ENCODE peak calls at places on chromosome X, in six cellular contexts. One of them, this sample, is unnamed.

GRCh38 chrX:49250578-49250977 is 13.9 kb downstream of the FOXP3 start:
- DNase-seq in neural progenitor cell: no peak
- DNase-seq in mammary epithelial cell: no peak
- DNase-seq in GM23248: no peak
- DNase-seq in IMR-90: no peak
- DNase-seq in mesenchymal stem cell: no peak
- DNase-seq in this sample: no peak

GRCh38 chrX:106177106-106177981 is 9.2 kb downstream of the PWWP3B start:
- DNase-seq in mammary epithelial cell: no peak
- DNase-seq in neural progenitor cell: peak
- DNase-seq in IMR-90: no peak
- DNase-seq in GM23248: no peak
- DNase-seq in mesenchymal stem cell: peak
- DNase-seq in this sample: peak

GRCh38 chrX:155745792-155746191 is 133.0 kb upstream of the TMLHE start:
- DNase-seq in mammary epithelial cell: peak
- DNase-seq in neural progenitor cell: no peak
- DNase-seq in GM23248: peak
- DNase-seq in IMR-90: peak
- DNase-seq in mesenchymal stem cell: peak
- DNase-seq in this sample: no peak

GRCh38 chrX:18887177-18887820 is 96.6 kb downstream of the PHKA2 start:
- DNase-seq in neural progenitor cell: no peak
- DNase-seq in mesenchymal stem cell: no peak
- DNase-seq in mammary epithelial cell: no peak
- DNase-seq in IMR-90: no peak
- DNase-seq in GM23248: peak
- DNase-seq in this sample: no peak

GRCh38 chrX:109707322-109707721 is 25.7 kb downstream of the ACSL4 start:
- DNase-seq in mammary epithelial cell: no peak
- DNase-seq in IMR-90: no peak
- DNase-seq in mesenchymal stem cell: peak
- DNase-seq in neural progenitor cell: no peak
- DNase-seq in GM23248: no peak
- DNase-seq in this sample: no peak

GRCh38 chrX:2498781-2499302 is 1.9 kb downstream of the DHRSX start:
- DNase-seq in neural progenitor cell: peak
- DNase-seq in mammary epithelial cell: no peak
- DNase-seq in mesenchymal stem cell: peak
- DNase-seq in IMR-90: peak
- DNase-seq in GM23248: peak
- DNase-seq in this sample: peak

GRCh38 chrX:9770319-9770718 is 4.7 kb upstream of the GPR143 start:
- DNase-seq in neural progenitor cell: no peak
- DNase-seq in GM23248: no peak
- DNase-seq in mammary epithelial cell: peak
- DNase-seq in IMR-90: peak
- DNase-seq in mesenchymal stem cell: peak
- DNase-seq in this sample: no peak

GRCh38 chrX:41100200-41100599 is 15.0 kb downstream of the USP9X start:
- DNase-seq in IMR-90: no peak
- DNase-seq in GM23248: no peak
- DNase-seq in neural progenitor cell: no peak
- DNase-seq in mammary epithelial cell: no peak
- DNase-seq in mesenchymal stem cell: no peak
- DNase-seq in this sample: no peak

GRCh38 chrX:47556045-47556623 is 4.9 kb upstream of the ARAF start:
- DNase-seq in mesenchymal stem cell: peak
- DNase-seq in GM23248: peak
- DNase-seq in IMR-90: peak
- DNase-seq in mammary epithelial cell: peak
- DNase-seq in neural progenitor cell: peak
- DNase-seq in this sample: peak
- H3K4me2 ChIP-seq in mesenchymal stem cell: peak
- H3K4me2 ChIP-seq in GM23248: peak
- H3K4me2 ChIP-seq in IMR-90: peak
- H3K4me2 ChIP-seq in mammary epithelial cell: peak
- H3K4me2 ChIP-seq in neural progenitor cell: peak
- H3K4me2 ChIP-seq in this sample: peak

DNA sequence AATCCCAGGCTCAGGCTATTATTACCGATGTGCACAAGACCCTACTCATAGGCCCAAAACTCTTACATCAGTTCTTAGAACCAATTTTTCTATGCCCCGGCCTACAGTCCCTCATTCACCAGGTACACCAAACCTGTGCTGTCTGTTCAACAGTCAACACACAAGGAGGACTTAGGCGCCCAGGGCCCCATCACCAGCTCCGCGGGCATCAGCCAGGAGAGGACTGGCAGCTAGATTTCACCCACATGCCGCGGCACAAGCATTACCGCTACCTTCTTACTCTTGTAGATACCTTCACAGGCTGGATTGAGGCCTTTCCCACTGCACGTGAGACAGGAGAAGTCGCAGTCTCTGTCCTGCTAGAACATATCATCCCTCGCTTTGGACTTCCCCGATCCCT is 962.5 kb downstream of the RPA4 start:
- DNase-seq in neural progenitor cell: no peak
- DNase-seq in GM23248: no peak
- DNase-seq in mesenchymal stem cell: no peak
- DNase-seq in mammary epithelial cell: no peak
- DNase-seq in IMR-90: no peak
- DNase-seq in this sample: no peak
- H3K4me3 ChIP-seq in neural progenitor cell: no peak
- H3K4me3 ChIP-seq in GM23248: no peak
- H3K4me3 ChIP-seq in mesenchymal stem cell: no peak
- H3K4me3 ChIP-seq in mammary epithelial cell: no peak
- H3K4me3 ChIP-seq in IMR-90: no peak
- H3K4me3 ChIP-seq in this sample: no peak

GRCh38 chrX:72604705-72605104 is 32.1 kb upstream of the HDAC8 start:
- DNase-seq in neural progenitor cell: no peak
- DNase-seq in mammary epithelial cell: no peak
- DNase-seq in mesenchymal stem cell: no peak
- DNase-seq in GM23248: no peak
- DNase-seq in IMR-90: no peak
- DNase-seq in this sample: no peak

GRCh38 chrX:72609313-72609712 is 36.7 kb upstream of the HDAC8 start:
- DNase-seq in IMR-90: peak
- DNase-seq in GM23248: peak
- DNase-seq in mammary epithelial cell: peak
- DNase-seq in mesenchymal stem cell: peak
- DNase-seq in neural progenitor cell: no peak
- DNase-seq in this sample: no peak

DNA sequence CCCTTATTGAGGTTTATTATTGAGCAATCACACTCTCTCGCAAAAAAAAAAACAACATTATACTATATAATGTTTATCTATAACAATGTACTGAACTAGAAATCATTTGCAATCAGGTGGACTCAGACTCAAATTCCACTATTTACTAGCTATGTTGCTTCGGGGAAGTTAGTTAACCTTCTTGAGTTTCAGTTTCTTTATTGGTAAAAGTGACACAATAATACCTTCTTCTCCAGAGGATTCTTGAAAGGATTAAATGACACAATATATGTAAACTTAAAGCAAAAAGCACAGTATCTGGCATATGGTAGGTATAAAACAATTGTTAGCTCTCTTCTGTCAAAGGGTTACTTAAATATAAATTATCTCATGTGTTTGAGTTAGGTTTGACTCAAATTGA is 31.5 kb upstream of the HDAC8 start:
- DNase-seq in mammary epithelial cell: no peak
- DNase-seq in neural progenitor cell: no peak
- DNase-seq in IMR-90: no peak
- DNase-seq in mesenchymal stem cell: no peak
- DNase-seq in GM23248: no peak
- DNase-seq in this sample: no peak
- H3K4me2 ChIP-seq in mammary epithelial cell: no peak
- H3K4me2 ChIP-seq in neural progenitor cell: no peak
- H3K4me2 ChIP-seq in IMR-90: no peak
- H3K4me2 ChIP-seq in mesenchymal stem cell: no peak
- H3K4me2 ChIP-seq in GM23248: no peak
- H3K4me2 ChIP-seq in this sample: no peak

DNA sequence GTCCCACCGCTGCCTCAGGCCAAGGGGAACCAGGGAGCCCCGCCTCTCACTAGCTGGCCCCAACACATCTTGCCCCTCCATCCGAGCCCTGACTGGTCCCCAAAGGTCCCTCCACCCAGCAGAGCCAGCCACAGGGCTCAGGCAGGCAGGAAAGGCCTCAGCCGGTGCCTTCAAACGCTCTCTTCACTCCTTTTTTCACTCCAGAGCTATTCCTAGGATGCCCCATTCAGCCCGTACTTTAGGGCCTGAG is 1.5 kb upstream of the ARHGAP4 start:
- DNase-seq in mesenchymal stem cell: no peak
- DNase-seq in mammary epithelial cell: no peak
- DNase-seq in IMR-90: no peak
- DNase-seq in GM23248: no peak
- DNase-seq in neural progenitor cell: no peak
- DNase-seq in this sample: no peak
- H3K4me3 ChIP-seq in mesenchymal stem cell: peak
- H3K4me3 ChIP-seq in mammary epithelial cell: peak
- H3K4me3 ChIP-seq in IMR-90: peak
- H3K4me3 ChIP-seq in GM23248: peak
- H3K4me3 ChIP-seq in neural progenitor cell: peak
- H3K4me3 ChIP-seq in this sample: peak

GRCh38 chrX:25049971-25050370 is 34.2 kb upstream of the ARX start:
- DNase-seq in mesenchymal stem cell: no peak
- DNase-seq in IMR-90: no peak
- DNase-seq in neural progenitor cell: no peak
- DNase-seq in GM23248: no peak
- DNase-seq in mammary epithelial cell: no peak
- DNase-seq in this sample: no peak
- H3K4me2 ChIP-seq in mesenchymal stem cell: no peak
- H3K4me2 ChIP-seq in IMR-90: no peak
- H3K4me2 ChIP-seq in neural progenitor cell: no peak
- H3K4me2 ChIP-seq in GM23248: no peak
- H3K4me2 ChIP-seq in mammary epithelial cell: no peak
- H3K4me2 ChIP-seq in this sample: no peak

DNA sequence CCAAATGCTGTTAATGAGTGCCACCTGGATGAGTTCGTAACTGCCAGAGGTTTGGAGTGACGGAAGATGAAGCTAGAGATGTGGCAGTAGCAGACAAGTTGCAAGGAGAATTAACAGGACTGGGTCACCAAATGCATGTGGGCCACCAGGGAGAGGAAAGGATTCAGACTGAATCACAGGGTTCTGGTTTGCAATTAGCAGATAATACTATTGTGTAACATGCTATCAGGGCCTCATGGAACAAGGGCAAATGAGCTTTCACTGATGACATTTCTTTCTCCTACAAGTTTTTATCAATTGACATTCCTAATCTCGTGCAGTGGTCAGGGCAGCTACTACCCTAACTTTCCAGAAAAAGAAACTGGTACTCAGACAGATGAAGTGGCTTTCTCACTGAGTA is 21.4 kb downstream of the GAB3 start:
- DNase-seq in mesenchymal stem cell: peak
- DNase-seq in GM23248: peak
- DNase-seq in neural progenitor cell: no peak
- DNase-seq in mammary epithelial cell: no peak
- DNase-seq in IMR-90: no peak
- DNase-seq in this sample: no peak
- H3K4me3 ChIP-seq in mesenchymal stem cell: no peak
- H3K4me3 ChIP-seq in GM23248: no peak
- H3K4me3 ChIP-seq in neural progenitor cell: no peak
- H3K4me3 ChIP-seq in mammary epithelial cell: no peak
- H3K4me3 ChIP-seq in IMR-90: no peak
- H3K4me3 ChIP-seq in this sample: no peak

GRCh38 chrX:118205421-118205820 is 88.8 kb upstream of the KLHL13 start:
- DNase-seq in GM23248: no peak
- DNase-seq in IMR-90: no peak
- DNase-seq in mesenchymal stem cell: no peak
- DNase-seq in neural progenitor cell: no peak
- DNase-seq in mammary epithelial cell: no peak
- DNase-seq in this sample: no peak

GRCh38 chrX:118208476-118208875 is 91.9 kb upstream of the KLHL13 start:
- DNase-seq in GM23248: no peak
- DNase-seq in mammary epithelial cell: no peak
- DNase-seq in IMR-90: no peak
- DNase-seq in neural progenitor cell: no peak
- DNase-seq in mesenchymal stem cell: no peak
- DNase-seq in this sample: no peak

GRCh38 chrX:118205996-118206395 is 89.4 kb upstream of the KLHL13 start:
- DNase-seq in mesenchymal stem cell: no peak
- DNase-seq in IMR-90: no peak
- DNase-seq in mammary epithelial cell: no peak
- DNase-seq in GM23248: no peak
- DNase-seq in neural progenitor cell: no peak
- DNase-seq in this sample: no peak

GRCh38 chrX:118211891-118212816 is 95.5 kb upstream of the KLHL13 start:
- DNase-seq in mesenchymal stem cell: no peak
- DNase-seq in mammary epithelial cell: no peak
- DNase-seq in IMR-90: no peak
- DNase-seq in GM23248: no peak
- DNase-seq in neural progenitor cell: no peak
- DNase-seq in this sample: no peak

DNA sequence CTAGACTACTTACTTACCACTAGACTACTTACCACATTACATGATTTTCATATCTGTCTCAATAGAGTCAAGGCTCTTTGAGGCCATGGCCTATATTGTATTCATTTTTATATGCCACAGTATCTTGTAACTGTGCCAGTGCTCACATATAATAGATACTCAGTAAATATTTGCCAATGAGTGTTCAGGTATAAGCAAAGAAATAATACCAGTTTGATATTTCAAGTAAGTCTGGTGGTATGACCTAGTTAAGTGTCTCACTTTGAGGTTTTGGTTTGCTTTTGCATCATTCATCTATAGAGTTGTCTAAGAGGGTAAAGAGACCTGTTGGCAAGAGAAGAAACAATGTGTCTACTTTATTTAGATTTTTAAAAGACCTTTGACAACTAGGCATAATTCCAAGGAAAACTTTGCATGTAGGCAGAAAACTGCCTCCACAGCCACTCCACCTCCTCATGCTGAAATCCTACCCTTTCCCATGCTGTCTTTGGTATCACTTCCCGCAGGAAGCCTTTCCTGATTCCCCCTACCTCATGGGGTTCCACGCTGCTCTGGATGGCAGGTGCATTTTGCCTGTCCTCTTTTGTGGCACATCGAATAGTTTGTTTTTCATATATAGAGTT is 91.3 kb upstream of the KLHL13 start:
- DNase-seq in neural progenitor cell: no peak
- DNase-seq in mesenchymal stem cell: no peak
- DNase-seq in IMR-90: no peak
- DNase-seq in GM23248: no peak
- DNase-seq in mammary epithelial cell: no peak
- DNase-seq in this sample: no peak
- H3K4me2 ChIP-seq in neural progenitor cell: no peak
- H3K4me2 ChIP-seq in mesenchymal stem cell: no peak
- H3K4me2 ChIP-seq in IMR-90: no peak
- H3K4me2 ChIP-seq in GM23248: no peak
- H3K4me2 ChIP-seq in mammary epithelial cell: no peak
- H3K4me2 ChIP-seq in this sample: no peak

GRCh38 chrX:6228720-6229119 is at the start of gene NLGN4X:
- DNase-seq in IMR-90: no peak
- DNase-seq in neural progenitor cell: peak
- DNase-seq in mammary epithelial cell: no peak
- DNase-seq in mesenchymal stem cell: no peak
- DNase-seq in GM23248: no peak
- DNase-seq in this sample: peak
- H3K4me3 ChIP-seq in IMR-90: no peak
- H3K4me3 ChIP-seq in neural progenitor cell: peak
- H3K4me3 ChIP-seq in mammary epithelial cell: no peak
- H3K4me3 ChIP-seq in mesenchymal stem cell: no peak
- H3K4me3 ChIP-seq in GM23248: no peak
- H3K4me3 ChIP-seq in this sample: no peak

GRCh38 chrX:70174754-70175153 is 2.5 kb upstream of the DGAT2L6 start:
- DNase-seq in neural progenitor cell: no peak
- DNase-seq in IMR-90: peak
- DNase-seq in mammary epithelial cell: no peak
- DNase-seq in GM23248: peak
- DNase-seq in mesenchymal stem cell: no peak
- DNase-seq in this sample: peak
- H3K4me2 ChIP-seq in neural progenitor cell: no peak
- H3K4me2 ChIP-seq in IMR-90: peak
- H3K4me2 ChIP-seq in mammary epithelial cell: no peak
- H3K4me2 ChIP-seq in GM23248: peak
- H3K4me2 ChIP-seq in mesenchymal stem cell: no peak
- H3K4me2 ChIP-seq in this sample: peak